ENCODE peak calls at places on chromosome 22, in eight cellular contexts. M is K562, L is stomach, O is H1, A is A549, K is ovary, E is esophagus muscularis mucosa, F is GM12878. S is an unnamed sample.

GRCh38 chr22:37710675-37711074 is 13.8 kb downstream of the TRIOBP start:
- DNase-seq in O (no peak), K (no peak), L (no peak), M (no peak), A (no peak), E (no peak), F (no peak), S (no peak)

GRCh38 chr22:22519591-22519990 is 479 bp downstream of the ZNF280A start:
- DNase-seq in E (no peak), O (no peak), L (no peak), M (peak; percentile 92), K (no peak), A (peak; percentile 18), F (no peak), S (no peak)

GRCh38 chr22:25024895-25025294 is 72.4 kb downstream of the KIAA1671 start:
- DNase-seq in A (no peak), K (no peak), M (no peak), L (no peak), E (no peak), F (no peak), O (no peak), S (no peak)

GRCh38 chr22:48662476-48663150 is 1165.1 kb downstream of the BRD1 start:
- DNase-seq in A (no peak), L (no peak), E (no peak), M (no peak), K (no peak), O (no peak), F (no peak), S (no peak)

GRCh38 chr22:37418627-37419369 is 8.5 kb downstream of the ELFN2 start:
- DNase-seq in E (no peak), L (no peak), A (no peak), F (no peak), K (no peak), O (no peak), M (no peak), S (no peak)

GRCh38 chr22:37431366-37431765 is 4.1 kb upstream of the ELFN2 start:
- DNase-seq in K (no peak), F (no peak), L (no peak), O (no peak), M (no peak), A (no peak), E (no peak), S (no peak)

GRCh38 chr22:38205261-38206128 is 3.7 kb downstream of the MAFF start:
- DNase-seq in K (peak; percentile 93), O (no peak), F (no peak), A (no peak), M (no peak), L (no peak), E (peak; percentile 95), S (peak; percentile 89)

GRCh38 chr22:48823941-48824340 is 1003.7 kb downstream of the BRD1 start:
- DNase-seq in K (no peak), A (no peak), F (no peak), L (no peak), M (no peak), O (no peak), E (no peak), S (no peak)

GRCh38 chr22:45212992-45213751 is 27.5 kb downstream of the KIAA0930 start:
- DNase-seq in M (no peak), O (no peak), E (no peak), K (peak; percentile 34), F (no peak), L (no peak), A (no peak), S (no peak)

GRCh38 chr22:32533265-32534068 is 58.9 kb downstream of the FBXO7 start:
- DNase-seq in F (no peak), O (no peak), M (no peak), L (no peak), K (no peak), E (no peak), A (no peak), S (no peak)

GRCh38 chr22:17152971-17153370 is 6.1 kb downstream of the HDHD5 start:
- DNase-seq in F (no peak), M (no peak), E (no peak), A (no peak), L (no peak), K (no peak), O (no peak), S (no peak)

GRCh38 chr22:23240639-23241389 is 60.5 kb downstream of the BCR start:
- DNase-seq in O (no peak), K (no peak), F (no peak), E (no peak), L (peak; percentile 31), M (peak; percentile 89), A (peak; percentile 7), S (no peak)

GRCh38 chr22:26648761-26649363 is 8.5 kb upstream of the MIAT start:
- DNase-seq in E (no peak), K (no peak), F (no peak), L (no peak), M (no peak), A (no peak), O (no peak), S (no peak)

GRCh38 chr22:24039046-24039445 is 27.9 kb downstream of the CABIN1 start:
- DNase-seq in O (no peak), E (no peak), A (no peak), L (no peak), M (no peak), K (no peak), F (no peak), S (no peak)

GRCh38 chr22:27667121-27667843 is 134.3 kb downstream of the MN1 start:
- DNase-seq in K (peak; percentile 35), F (no peak), A (no peak), M (no peak), L (no peak), O (no peak), E (no peak), S (no peak)

GRCh38 chr22:47060718-47061117 is 298.3 kb downstream of the TBC1D22A start:
- DNase-seq in F (no peak), K (no peak), O (no peak), L (no peak), A (no peak), E (no peak), M (no peak), S (no peak)

GRCh38 chr22:44807915-44808690 is 55.7 kb downstream of the ARHGAP8 start:
- DNase-seq in L (no peak), K (no peak), A (no peak), O (peak; percentile 80), F (no peak), E (no peak), M (peak; percentile 69), S (no peak)

GRCh38 chr22:24230911-24231656 is 13.8 kb downstream of the GGT5 start:
- DNase-seq in A (no peak), O (peak; percentile 98), L (peak; percentile 74), F (no peak), E (no peak), M (peak; percentile 65), K (no peak), S (no peak)

GRCh38 chr22:32340437-32340836 is 17.2 kb upstream of the RFPL3 start:
- DNase-seq in K (no peak), O (peak; percentile 47), E (no peak), L (peak; percentile 3), A (no peak), F (no peak), M (no peak), S (no peak)

GRCh38 chr22:50469377-50470305 is 5.2 kb downstream of the SBF1 start:
- DNase-seq in E (no peak), M (peak; percentile 83), A (no peak), F (peak; percentile 87), O (no peak), K (no peak), L (peak; percentile 83), S (no peak)
- H3K4me1 ChIP-seq in E (peaks cover 60% of the 10 kb centered on the region), M (peaks cover 41% of the 10 kb centered on the region), A (peaks cover 13% of the 10 kb centered on the region), F (peaks cover 48% of the 10 kb centered on the region), O (peaks cover 15% of the 10 kb centered on the region), K (peaks cover 27% of the 10 kb centered on the region), L (peaks cover 65% of the 10 kb centered on the region), S (peaks cover 55% of the 10 kb centered on the region)

GRCh38 chr22:40567626-40568328 is 68.7 kb downstream of the MRTFA start:
- DNase-seq in K (no peak), L (no peak), O (no peak), M (no peak), F (no peak), A (no peak), E (no peak), S (no peak)
- TF ChIP-seq EP300 in K (no peak), L (no peak), O (no peak), M (no peak), F (no peak), A (no peak), E (no peak), S (no peak)

DNA sequence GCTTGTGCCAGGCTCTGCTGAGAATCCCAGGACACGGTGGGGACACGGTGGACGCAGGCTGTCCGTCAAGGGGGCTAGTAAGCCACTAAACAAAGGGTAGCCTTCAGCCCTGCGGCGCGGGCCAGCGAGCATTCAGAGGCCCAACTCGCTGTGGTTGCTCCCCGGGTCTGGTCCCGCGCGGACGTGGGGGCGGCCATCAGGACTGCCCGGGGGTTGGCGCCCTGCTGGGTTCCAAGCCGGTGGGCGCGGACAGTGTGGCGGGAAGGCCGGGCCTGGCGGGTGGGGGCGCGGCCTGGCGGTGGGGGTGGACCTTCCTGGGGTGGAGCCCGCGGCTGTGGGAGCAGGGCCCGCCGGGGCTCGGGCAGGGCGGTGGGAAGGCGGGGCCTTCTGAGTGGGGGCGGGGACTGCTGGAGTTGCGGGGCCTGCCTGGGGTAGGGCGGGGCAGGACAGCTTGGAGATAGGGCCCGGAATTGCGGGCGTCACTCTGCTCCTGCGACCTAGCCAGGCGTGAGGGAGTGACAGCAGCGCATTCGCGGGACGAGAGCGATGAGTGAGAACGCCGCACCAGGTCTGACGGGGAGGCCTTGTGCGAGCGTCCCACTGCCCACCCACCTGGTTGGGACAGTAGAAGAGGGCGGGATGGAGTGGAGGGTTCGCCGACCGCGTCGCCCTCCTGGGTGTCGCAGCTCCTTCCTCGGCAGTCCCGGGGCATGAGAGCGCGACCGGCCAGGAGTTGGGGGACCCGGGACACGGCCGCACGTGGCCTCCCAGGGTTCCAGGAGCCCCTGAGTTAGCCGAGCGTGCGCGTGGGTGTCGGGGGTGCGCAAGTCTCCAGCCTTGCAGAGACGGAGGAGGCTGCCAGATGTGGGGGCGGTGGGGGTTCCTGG is at the start of gene SERHL2:
- DNase-seq in O (peak; percentile 93), L (peak; percentile 92), F (peak; percentile 28), A (peak; percentile 90), E (peak; percentile 95), K (peak; percentile 92), M (peak; percentile 94), S (peak; percentile 97)
- TF ChIP-seq POLR2A in O (no peak), L (no peak), F (peak; percentile 43), A (peak; percentile 43), E (no peak), K (no peak), M (peak; percentile 82), S (no peak)

GRCh38 chr22:35913925-35914324 is 114.7 kb downstream of the RBFOX2 start:
- DNase-seq in A (no peak), O (no peak), K (no peak), E (no peak), F (no peak), M (no peak), L (no peak), S (no peak)

GRCh38 chr22:35914665-35915476 is 113.8 kb downstream of the RBFOX2 start:
- DNase-seq in K (peak; percentile 65), M (peak; percentile 54), E (no peak), F (no peak), L (peak; percentile 58), O (peak; percentile 51), A (peak; percentile 48), S (no peak)

GRCh38 chr22:35912668-35913067 is 116.0 kb downstream of the RBFOX2 start:
- DNase-seq in M (no peak), L (no peak), E (no peak), F (no peak), O (no peak), A (no peak), K (no peak), S (no peak)

GRCh38 chr22:35915477-35916013 is 113.1 kb downstream of the RBFOX2 start:
- DNase-seq in O (no peak), E (no peak), F (no peak), L (no peak), A (no peak), M (no peak), K (no peak), S (no peak)

GRCh38 chr22:35914357-35914664 is 114.3 kb downstream of the RBFOX2 start:
- DNase-seq in M (no peak), L (no peak), A (no peak), E (no peak), F (no peak), O (no peak), K (no peak), S (no peak)
- H3K4me1 ChIP-seq in M (no peaks in the 10 kb centered on the region), L (peaks cover 92% of the 10 kb centered on the region), A (peaks cover 41% of the 10 kb centered on the region), E (peaks cover 99% of the 10 kb centered on the region), F (no peaks in the 10 kb centered on the region), O (peaks cover 18% of the 10 kb centered on the region), K (peaks cover 29% of the 10 kb centered on the region), S (peaks cover 68% of the 10 kb centered on the region)

S was measured in suprapubic skin.